ENCODE peak calls at places on chromosomes 12 and 14, in ten cellular contexts. M, L, Q, O, K, V, I, U, D and W are unnamed samples.

GRCh38 chr12:113853491-113853890 is 112.6 kb downstream of the RBM19 start:
- DNase-seq in D (no peak), L (no peak), I (no peak), Q (no peak), M (no peak), U (no peak), K (no peak), V (no peak), O (no peak), W (no peak)

GRCh38 chr12:14249368-14249767 is 116.1 kb upstream of the ATF7IP start:
- DNase-seq in Q (no peak), O (no peak), D (peak; percentile 53), L (no peak), M (peak; percentile 86), V (no peak), K (peak; percentile 24), U (no peak), I (peak; percentile 37), W (no peak)

GRCh38 chr12:109134186-109134917 is 18.0 kb downstream of the ACACB start:
- DNase-seq in M (no peak), D (peak; percentile 63), K (no peak), V (no peak), Q (no peak), I (peak; percentile 63), L (peak; percentile 72), U (no peak), O (no peak), W (peak; percentile 66)

GRCh38 chr14:63547798-63548335 is 4.7 kb upstream of the PPP2R5E start:
- DNase-seq in M (no peak), Q (no peak), U (no peak), O (no peak), I (no peak), L (no peak), D (no peak), V (no peak), K (no peak), W (no peak)

GRCh38 chr12:7113389-7113871 is 4.4 kb upstream of the C1RL start:
- DNase-seq in K (no peak), U (peak; percentile 56), M (no peak), I (peak; percentile 33), Q (peak; percentile 44), V (peak; percentile 44), L (peak; percentile 63), O (peak; percentile 62), D (peak; percentile 54), W (peak; percentile 49)

GRCh38 chr12:59719701-59720100 is 123.9 kb downstream of the SLC16A7 start:
- DNase-seq in Q (no peak), D (no peak), U (no peak), M (no peak), O (no peak), L (no peak), K (no peak), I (no peak), V (no peak), W (no peak)

GRCh38 chr14:75554482-75554881 is 23.9 kb upstream of the FLVCR2 start:
- DNase-seq in O (no peak), Q (peak; percentile 25), V (peak; percentile 20), K (no peak), D (no peak), I (peak; percentile 91), L (peak; percentile 33), U (no peak), M (no peak), W (peak; percentile 93)

GRCh38 chr14:76904740-76905569 is 78.7 kb downstream of the LRRC74A start:
- DNase-seq in D (no peak), I (peak; percentile 99), L (peak; percentile 93), U (peak; percentile 51), O (peak; percentile 83), V (peak; percentile 99), Q (peak; percentile 82), M (peak; percentile 10), K (no peak), W (peak; percentile 75)

GRCh38 chr12:100279612-100280244 is 12.8 kb downstream of the SCYL2 start:
- DNase-seq in K (peak; percentile 18), U (no peak), O (no peak), L (no peak), V (no peak), Q (peak; percentile 11), D (peak; percentile 30), I (no peak), M (peak; percentile 22), W (peak; percentile 80)

GRCh38 chr12:89528434-89528833 is 2.6 kb upstream of the POC1B start:
- DNase-seq in Q (no peak), D (no peak), L (no peak), O (no peak), U (no peak), I (no peak), K (no peak), M (no peak), V (no peak), W (no peak)

GRCh38 chr12:112906712-112907414 is at the start of gene OAS1:
- DNase-seq in V (peak; percentile 22), Q (peak; percentile 78), K (no peak), O (peak; percentile 80), M (peak; percentile 72), U (peak; percentile 74), L (peak; percentile 20), I (peak; percentile 70), D (peak; percentile 7), W (peak; percentile 53)

GRCh38 chr12:122793685-122794106 is 19.3 kb downstream of the CCDC62 start:
- DNase-seq in Q (peak; percentile 66), O (peak; percentile 82), D (peak; percentile 61), M (peak; percentile 34), V (peak; percentile 69), K (peak; percentile 51), U (peak; percentile 53), I (peak; percentile 76), L (peak; percentile 77), W (peak; percentile 97)

GRCh38 chr12:46217686-46218508 is 50.9 kb downstream of the SLC38A1 start:
- DNase-seq in M (no peak), Q (no peak), L (no peak), K (no peak), D (no peak), V (no peak), I (no peak), U (peak; percentile 72), O (peak; percentile 89), W (no peak)

GRCh38 chr14:76104802-76105355 is 46.8 kb upstream of the GPATCH2L start:
- DNase-seq in I (no peak), D (no peak), U (no peak), K (no peak), Q (no peak), L (no peak), V (no peak), O (no peak), M (no peak), W (no peak)

GRCh38 chr14:71232506-71232905 is 325.2 kb downstream of the PCNX1 start:
- DNase-seq in V (no peak), M (no peak), I (no peak), L (no peak), K (no peak), Q (no peak), O (no peak), D (no peak), U (no peak), W (no peak)
- H2AFZ ChIP-seq in V (no peak overlapping the region), M (no peak overlapping the region), I (no peak overlapping the region), L (no peak overlapping the region), K (peak overlapping the region; percentile 2), Q (no peak overlapping the region), O (no peak overlapping the region), D (no peak overlapping the region), U (no peak overlapping the region), W (no peak overlapping the region)

GRCh38 chr12:11652351-11653040 is 3.0 kb downstream of the ETV6 start:
- DNase-seq in D (peak; percentile 18), V (peak; percentile 67), I (peak; percentile 19), K (no peak), L (peak; percentile 57), M (no peak), Q (peak; percentile 20), U (no peak), O (peak; percentile 50), W (peak; percentile 17)
- H3K4me3 ChIP-seq in D (peak overlapping the region; percentile 81), V (peak overlapping the region; percentile 98), I (peak overlapping the region; percentile 95), K (no peak overlapping the region), L (peak overlapping the region; percentile 75), M (peak overlapping the region; percentile 22), Q (peak overlapping the region; percentile 12), U (peak overlapping the region; percentile 90), O (peak overlapping the region; percentile 92), W (no peak overlapping the region)

GRCh38 chr12:86712425-86712843 is 456.2 kb upstream of the MGAT4C start:
- DNase-seq in I (peak; percentile 98), O (no peak), D (no peak), Q (peak; percentile 72), M (peak; percentile 41), V (peak; percentile 99), K (no peak), L (peak; percentile 99), U (no peak), W (peak; percentile 66)

GRCh38 chr12:86710110-86710509 is 453.9 kb upstream of the MGAT4C start:
- DNase-seq in U (no peak), O (no peak), K (no peak), Q (no peak), M (no peak), L (peak; percentile 30), I (no peak), D (no peak), V (peak; percentile 11), W (no peak)

GRCh38 chr12:86713121-86713520 is 456.9 kb upstream of the MGAT4C start:
- DNase-seq in O (no peak), L (no peak), Q (no peak), M (no peak), U (no peak), D (no peak), I (peak; percentile 2), K (no peak), V (no peak), W (no peak)

GRCh38 chr12:86711716-86712115 is 455.5 kb upstream of the MGAT4C start:
- DNase-seq in Q (no peak), K (no peak), I (peak; percentile 11), D (no peak), L (no peak), V (no peak), M (no peak), U (no peak), O (no peak), W (peak; percentile 1)
- H2AFZ ChIP-seq in Q (no peak overlapping the region), K (no peak overlapping the region), I (no peak overlapping the region), D (no peak overlapping the region), L (no peak overlapping the region), V (no peak overlapping the region), M (no peak overlapping the region), U (no peak overlapping the region), O (no peak overlapping the region), W (no peak overlapping the region)

GRCh38 chr12:12508612-12509011 is 54.1 kb downstream of the DUSP16 start:
- DNase-seq in L (peak; percentile 91), D (no peak), M (no peak), U (no peak), K (no peak), I (no peak), Q (no peak), V (peak; percentile 45), O (no peak), W (peak; percentile 30)

GRCh38 chr12:12507121-12507520 is 55.5 kb downstream of the DUSP16 start:
- DNase-seq in U (no peak), L (no peak), M (no peak), V (no peak), K (no peak), D (no peak), Q (no peak), O (no peak), I (no peak), W (no peak)

GRCh38 chr12:12503384-12504078 is 59.1 kb downstream of the DUSP16 start:
- DNase-seq in O (no peak), Q (no peak), U (no peak), K (no peak), I (no peak), V (no peak), L (no peak), D (peak; percentile 8), M (no peak), W (no peak)

GRCh38 chr12:12506541-12506940 is 56.1 kb downstream of the DUSP16 start:
- DNase-seq in M (no peak), O (no peak), V (peak; percentile 63), K (no peak), I (no peak), L (peak; percentile 61), Q (peak; percentile 52), D (peak; percentile 24), U (no peak), W (no peak)

GRCh38 chr12:12505544-12506501 is 56.8 kb downstream of the DUSP16 start:
- DNase-seq in I (no peak), K (no peak), D (no peak), V (peak; percentile 65), M (peak; percentile 53), L (peak; percentile 73), U (no peak), O (peak; percentile 42), Q (peak; percentile 37), W (no peak)
- H3K4me3 ChIP-seq in I (no peak overlapping the region), K (no peak overlapping the region), D (no peak overlapping the region), V (peak overlapping the region; percentile 30), M (no peak overlapping the region), L (peak overlapping the region; percentile 0), U (no peak overlapping the region), O (no peak overlapping the region), Q (peak overlapping the region; percentile 1), W (no peak overlapping the region)